ENCODE peak calls at places on chromosomes 3 and 15, in four cellular contexts. U, C, R and G are unnamed samples.

GRCh38 chr15:82647045-82647834 is at the start of gene CPEB1:
- DNase-seq in U (peak), C (peak), R (no peak), G (peak)

GRCh38 chr3:109081746-109082510 is 36.0 kb downstream of the MORC1 start:
- DNase-seq in U (no peak), C (peak), R (peak), G (peak)

GRCh38 chr3:176971613-176972174 is 225.6 kb downstream of the TBL1XR1 start:
- DNase-seq in U (no peak), C (no peak), R (no peak), G (no peak)

GRCh38 chr15:52351206-52351907 is 55.8 kb upstream of the MYO5C start:
- DNase-seq in U (no peak), C (no peak), R (no peak), G (no peak)

GRCh38 chr3:42493798-42494151 is 8.7 kb upstream of the VIPR1 start:
- DNase-seq in U (no peak), C (no peak), R (no peak), G (no peak)

GRCh38 chr3:171878441-171879225 is 35.5 kb downstream of the TMEM212 start:
- DNase-seq in U (no peak), C (no peak), R (no peak), G (no peak)

GRCh38 chr3:126459763-126460127 is 15.9 kb downstream of the ZXDC start:
- DNase-seq in U (no peak), C (no peak), R (no peak), G (no peak)

GRCh38 chr3:129739613-129740012 is 133.1 kb upstream of the PLXND1 start:
- DNase-seq in U (no peak), C (no peak), R (no peak), G (no peak)

GRCh38 chr3:23161308-23161707 is 41.8 kb upstream of the UBE2E2 start:
- DNase-seq in U (no peak), C (no peak), R (no peak), G (no peak)

GRCh38 chr3:11247362-11247761 is 24.8 kb upstream of the ATG7 start:
- DNase-seq in U (no peak), C (no peak), R (no peak), G (no peak)

GRCh38 chr3:128879991-128880390 is 571 bp downstream of the ACAD9 start:
- DNase-seq in U (no peak), C (no peak), R (no peak), G (no peak)

GRCh38 chr15:61228025-61228901 is 839 bp downstream of the RORA start:
- DNase-seq in U (peak), C (peak), R (no peak), G (peak)

GRCh38 chr3:15528881-15529537 is 7.5 kb upstream of the COLQ start:
- DNase-seq in U (no peak), C (no peak), R (no peak), G (no peak)

GRCh38 chr15:22980189-22981136 is at the start of gene CYFIP1:
- DNase-seq in U (peak), C (peak), R (peak), G (peak)

GRCh38 chr15:80854104-80854503 is 74.9 kb downstream of the CEMIP start:
- DNase-seq in U (no peak), C (no peak), R (no peak), G (no peak)

GRCh38 chr15:40322531-40323238 is 807 bp upstream of the INAFM2 start:
- DNase-seq in U (no peak), C (no peak), R (peak), G (no peak)

GRCh38 chr15:78951841-78952238 is 7.0 kb upstream of the CTSH start:
- DNase-seq in U (no peak), C (peak), R (no peak), G (peak)

GRCh38 chr3:122621112-122621511 is 43.7 kb downstream of the PARP15 start:
- DNase-seq in U (no peak), C (no peak), R (no peak), G (no peak)

GRCh38 chr15:67259375-67259774 is 4.8 kb downstream of the IQCH start:
- DNase-seq in U (no peak), C (no peak), R (no peak), G (no peak)

GRCh38 chr3:179182892-179183291 is 34.7 kb downstream of the PIK3CA start:
- DNase-seq in U (no peak), C (no peak), R (no peak), G (no peak)

GRCh38 chr3:56783644-56784451 is 17.9 kb downstream of the ARHGEF3 start:
- DNase-seq in U (peak), C (peak), R (no peak), G (peak)

GRCh38 chr3:171213178-171213577 is 186.7 kb upstream of the SLC2A2 start:
- DNase-seq in U (no peak), C (no peak), R (no peak), G (no peak)

GRCh38 chr15:68229386-68230156 is at the start of gene CLN6:
- DNase-seq in U (peak), C (peak), R (peak), G (peak)

GRCh38 chr3:119222400-119222799 is 18.3 kb downstream of the B4GALT4 start:
- DNase-seq in U (no peak), C (no peak), R (no peak), G (no peak)

GRCh38 chr3:51955893-51956770 is 951 bp downstream of the GPR62 start:
- DNase-seq in U (peak), C (peak), R (no peak), G (no peak)